ENCODE peak calls at places on chromosome 1, in seven cellular contexts. F is fibroblast of lung, O is vagina, T is ascending aorta, G is spleen, B is AG04450, P is HepG2. I is an unnamed sample.

GRCh38 chr1:211490038-211490678 is 1.8 kb downstream of the RD3 start:
- DNase-seq in F (no peak), O (no peak), T (no peak), G (peak; percentile 62), B (no peak), P (no peak), I (no peak)

GRCh38 chr1:32480003-32480402 is 15.1 kb downstream of the ZBTB8B start:
- DNase-seq in F (no peak), O (no peak), T (no peak), G (no peak), B (no peak), P (no peak), I (no peak)

GRCh38 chr1:16183157-16183556 is 27.3 kb upstream of the EPHA2 start:
- DNase-seq in F (peak; percentile 87), O (no peak), T (no peak), G (no peak), B (no peak), P (no peak), I (no peak)

GRCh38 chr1:203666621-203667020 is 40.0 kb downstream of the ATP2B4 start:
- DNase-seq in F (no peak), O (no peak), T (no peak), G (no peak), B (no peak), P (no peak), I (no peak)

GRCh38 chr1:207321045-207321789 is at the start of gene CD55:
- DNase-seq in F (peak; percentile 96), O (peak; percentile 99), T (peak; percentile 99), G (peak; percentile 99), B (peak; percentile 55), P (peak; percentile 91), I (peak; percentile 99)

GRCh38 chr1:166083887-166084286 is 82.9 kb downstream of the FAM78B start:
- DNase-seq in F (no peak), O (no peak), T (no peak), G (no peak), B (no peak), P (no peak), I (peak; percentile 86)

GRCh38 chr1:62299426-62300200 is 19.6 kb downstream of the KANK4 start:
- DNase-seq in F (no peak), O (no peak), T (no peak), G (no peak), B (no peak), P (peak; percentile 69), I (no peak)

GRCh38 chr1:204408074-204408507 is 3.5 kb downstream of the PPP1R15B start:
- DNase-seq in F (peak; percentile 78), O (no peak), T (peak; percentile 79), G (no peak), B (no peak), P (no peak), I (peak; percentile 23)

GRCh38 chr1:112502827-112503226 is 5.9 kb upstream of the WNT2B start:
- DNase-seq in F (no peak), O (no peak), T (no peak), G (no peak), B (no peak), P (no peak), I (no peak)

GRCh38 chr1:171868217-171868616 is 26.9 kb downstream of the DNM3 start:
- DNase-seq in F (no peak), O (no peak), T (no peak), G (no peak), B (no peak), P (no peak), I (no peak)

GRCh38 chr1:93904228-93904627 is 5.0 kb downstream of the GCLM start:
- DNase-seq in F (peak; percentile 34), O (no peak), T (no peak), G (no peak), B (no peak), P (no peak), I (peak; percentile 20)

GRCh38 chr1:108057536-108057935 is 92.6 kb upstream of the VAV3 start:
- DNase-seq in F (peak; percentile 12), O (no peak), T (no peak), G (no peak), B (no peak), P (no peak), I (no peak)

GRCh38 chr1:189619682-189620332 is 857.9 kb downstream of the BRINP3 start:
- DNase-seq in F (peak; percentile 86), O (no peak), T (no peak), G (no peak), B (peak; percentile 64), P (peak; percentile 15), I (no peak)

DNA sequence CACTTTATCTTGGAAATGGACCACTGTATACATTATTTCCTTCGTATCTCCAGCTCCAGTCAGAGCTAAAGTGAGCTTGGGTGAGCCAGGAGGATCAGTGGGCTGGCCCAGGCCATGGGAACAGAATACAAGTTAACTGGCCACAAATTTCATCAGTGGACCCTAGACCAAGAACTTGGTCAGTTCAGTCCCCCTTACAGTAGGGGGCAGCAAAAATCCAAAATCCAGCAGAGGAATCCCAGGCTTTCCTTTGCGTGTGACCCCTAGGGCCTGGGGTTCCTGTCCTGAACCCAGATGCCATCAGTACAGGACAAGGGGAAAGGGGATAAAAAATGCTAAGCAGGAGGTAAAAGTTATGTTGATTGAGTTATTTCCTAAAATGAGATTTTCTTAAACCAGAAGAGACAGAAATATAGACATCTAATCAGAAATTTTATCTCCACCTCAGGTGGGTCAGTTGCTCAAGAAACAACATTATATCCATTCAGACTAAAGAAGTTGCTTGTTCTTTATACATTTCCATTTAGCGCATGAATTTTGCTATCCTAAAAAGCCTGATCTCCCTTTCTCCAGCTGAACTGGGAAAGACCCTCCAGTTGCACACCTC is 24.1 kb upstream of the LCE5A start:
- DNase-seq in F (no peak), O (no peak), T (no peak), G (no peak), B (no peak), P (peak; percentile 12), I (no peak)
- TF ChIP-seq CTCF in F (peak; percentile 34), O (no peak), T (no peak), G (peak; percentile 20), B (no peak), P (peak; percentile 46), I (peak; percentile 45)

DNA sequence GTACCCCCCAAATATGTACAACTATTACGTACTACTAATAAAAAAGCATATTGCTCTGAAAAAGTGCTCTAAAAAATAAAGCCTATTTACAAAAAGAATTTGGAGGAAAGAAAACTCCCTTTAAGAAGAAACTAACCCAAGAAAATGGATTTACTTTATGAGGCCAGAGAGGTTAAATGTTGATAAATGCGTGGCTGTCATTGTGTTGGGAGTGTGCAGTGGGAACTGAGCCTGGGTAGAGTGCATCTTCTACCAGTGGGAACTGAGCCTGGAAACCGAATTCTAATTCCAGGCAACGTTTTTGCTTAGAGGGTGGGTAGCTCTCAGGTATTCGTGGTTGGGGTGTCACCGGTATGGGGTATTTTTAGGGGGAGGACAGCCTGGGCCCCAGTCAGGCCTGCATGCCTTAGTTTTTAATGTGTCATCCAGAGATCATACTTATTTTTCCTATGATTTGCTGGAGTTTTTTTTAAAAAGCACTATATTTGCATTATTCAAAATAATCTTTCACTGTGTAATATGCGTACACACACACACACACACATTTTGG is 24.1 kb upstream of the RNF187 start:
- DNase-seq in F (no peak), O (no peak), T (no peak), G (no peak), B (no peak), P (no peak), I (no peak)
- H3K4me3 ChIP-seq in F (no peak overlapping the region), O (no peak overlapping the region), T (no peak overlapping the region), G (peak overlapping the region; percentile 69), B (no peak overlapping the region), P (no peak overlapping the region), I (peak overlapping the region; percentile 5)

GRCh38 chr1:25904942-25905679 is 1.1 kb downstream of the STMN1 start:
- DNase-seq in F (peak; percentile 89), O (no peak), T (peak; percentile 97), G (peak; percentile 98), B (peak; percentile 74), P (peak; percentile 82), I (peak; percentile 97)
- TF ChIP-seq CTCF in F (no peak), O (no peak), T (no peak), G (no peak), B (peak; percentile 34), P (peak; percentile 5), I (no peak)

GRCh38 chr1:38003261-38004250 is 1.8 kb downstream of the FHL3 start:
- DNase-seq in F (peak; percentile 46), O (no peak), T (peak; percentile 67), G (no peak), B (no peak), P (no peak), I (no peak)

GRCh38 chr1:38006008-38006828 is 904 bp upstream of the FHL3 start:
- DNase-seq in F (no peak), O (no peak), T (no peak), G (no peak), B (no peak), P (no peak), I (no peak)

GRCh38 chr1:38000529-38001453 is 4.5 kb downstream of the FHL3 start:
- DNase-seq in F (peak; percentile 89), O (no peak), T (peak; percentile 72), G (no peak), B (peak; percentile 74), P (peak; percentile 56), I (no peak)

GRCh38 chr1:38005195-38006007 is at the start of gene FHL3:
- DNase-seq in F (peak; percentile 38), O (no peak), T (no peak), G (peak; percentile 87), B (no peak), P (peak; percentile 51), I (peak; percentile 52)

GRCh38 chr1:38004284-38005101 is 821 bp downstream of the FHL3 start:
- DNase-seq in F (no peak), O (peak; percentile 96), T (no peak), G (no peak), B (no peak), P (no peak), I (peak; percentile 44)
- H3K4me3 ChIP-seq in F (peak overlapping the region; percentile 90), O (peak overlapping the region; percentile 73), T (peak overlapping the region; percentile 80), G (peak overlapping the region; percentile 76), B (peak overlapping the region; percentile 71), P (peak overlapping the region; percentile 87), I (peak overlapping the region; percentile 58)